ENCODE peak calls at places on chromosomes 12 and 14, in nine cellular contexts. Y, Q, A, T, X, N, R, H and B are unnamed samples.

GRCh38 chr12:29316772-29317171 is 64.2 kb downstream of the ERGIC2 start:
- DNase-seq in T (peak), A (peak), H (no peak), R (no peak), Q (no peak), N (no peak), X (peak), Y (peak), B (no peak)

GRCh38 chr14:69355155-69355954 is 42.7 kb downstream of the ERH start:
- DNase-seq in R (no peak), N (no peak), Q (no peak), X (no peak), H (no peak), T (no peak), Y (no peak), A (no peak), B (no peak)

GRCh38 chr12:5383961-5384360 is 47.9 kb upstream of the NTF3 start:
- DNase-seq in Y (no peak), Q (no peak), H (no peak), N (no peak), A (no peak), R (no peak), X (no peak), T (no peak), B (no peak)

GRCh38 chr14:52609445-52610044 is 56.9 kb downstream of the GPR137C start:
- DNase-seq in T (no peak), Y (no peak), A (no peak), R (no peak), X (no peak), H (no peak), N (no peak), Q (no peak), B (peak)

GRCh38 chr14:59189281-59189821 is 884 bp downstream of the DAAM1 start:
- DNase-seq in A (peak), H (no peak), Q (peak), X (no peak), T (no peak), N (no peak), Y (peak), R (no peak), B (peak)

GRCh38 chr12:12870454-12870853 is 20.9 kb upstream of the GPRC5A start:
- DNase-seq in Y (peak), Q (no peak), T (peak), H (peak), A (peak), N (no peak), X (peak), R (no peak), B (no peak)

GRCh38 chr12:131559517-131560516 is 151.1 kb upstream of the SFSWAP start:
- DNase-seq in Q (no peak), R (no peak), T (no peak), N (no peak), H (no peak), X (no peak), Y (no peak), A (no peak), B (no peak)

GRCh38 chr14:92288994-92289393 is 34.0 kb upstream of the SLC24A4 start:
- DNase-seq in R (no peak), A (no peak), N (no peak), H (no peak), T (no peak), Y (no peak), Q (no peak), X (no peak), B (no peak)

GRCh38 chr14:103897075-103897947 is 30.9 kb upstream of the TDRD9 start:
- DNase-seq in Y (no peak), R (no peak), H (no peak), T (no peak), Q (no peak), X (no peak), A (no peak), N (no peak), B (peak)

GRCh38 chr14:103563089-103563620 is 395 bp downstream of the COA8 start:
- DNase-seq in A (peak), N (no peak), T (no peak), Q (no peak), R (no peak), H (no peak), Y (peak), X (no peak), B (peak)

GRCh38 chr14:43480961-43481360 is 1026.1 kb downstream of the FSCB start:
- DNase-seq in H (no peak), Y (no peak), T (no peak), X (no peak), Q (no peak), A (no peak), N (no peak), R (no peak), B (no peak)

GRCh38 chr12:48296586-48297396 is 53.9 kb downstream of the ZNF641 start:
- DNase-seq in N (peak), X (peak), H (peak), Q (peak), A (peak), T (peak), Y (peak), R (no peak), B (peak)

GRCh38 chr12:108914031-108914630 is 34.2 kb downstream of the DAO start:
- DNase-seq in N (no peak), R (no peak), Y (peak), Q (no peak), X (no peak), A (peak), H (no peak), T (no peak), B (no peak)

GRCh38 chr12:113788020-113788856 is 177.9 kb downstream of the RBM19 start:
- DNase-seq in T (peak), X (no peak), N (no peak), Y (peak), R (no peak), A (peak), H (no peak), Q (no peak), B (no peak)

GRCh38 chr12:92188517-92189188 is 43.0 kb upstream of the BTG1 start:
- DNase-seq in Y (no peak), R (no peak), T (no peak), Q (no peak), X (no peak), H (no peak), A (no peak), N (no peak), B (no peak)

GRCh38 chr12:103933237-103933636 is 3.0 kb downstream of the HSP90B1 start:
- DNase-seq in R (no peak), X (no peak), Q (no peak), N (no peak), Y (no peak), H (no peak), T (no peak), A (no peak), B (no peak)

GRCh38 chr14:74500417-74501134 is 7.0 kb downstream of the ISCA2 start:
- DNase-seq in Q (no peak), A (no peak), R (no peak), X (no peak), Y (no peak), T (no peak), H (no peak), N (no peak), B (no peak)

GRCh38 chr12:57622293-57623245 is 10.4 kb downstream of the B4GALNT1 start:
- DNase-seq in Y (no peak), N (no peak), Q (no peak), X (no peak), H (no peak), T (no peak), A (no peak), R (no peak), B (no peak)

GRCh38 chr14:99626041-99626648 is 18.8 kb upstream of the HHIPL1 start:
- DNase-seq in H (no peak), T (no peak), N (no peak), R (no peak), X (no peak), Q (no peak), A (no peak), Y (no peak), B (no peak)

GRCh38 chr14:104864267-104865068 is 600 bp upstream of the CEP170B start:
- DNase-seq in Q (no peak), A (no peak), R (no peak), H (no peak), Y (peak), T (no peak), N (no peak), X (no peak), B (peak)

GRCh38 chr12:3752096-3752709 is 706 bp downstream of the CRACR2A start:
- DNase-seq in X (no peak), Q (no peak), Y (peak), H (peak), R (peak), T (no peak), N (peak), A (peak), B (peak)

GRCh38 chr14:91207008-91207407 is 37.5 kb downstream of the GPR68 start:
- DNase-seq in H (no peak), T (no peak), R (no peak), X (no peak), A (no peak), Y (no peak), N (no peak), Q (no peak), B (no peak)

GRCh38 chr12:18139254-18139653 is 49.3 kb upstream of the RERGL start:
- DNase-seq in Q (no peak), A (no peak), T (no peak), Y (no peak), X (no peak), R (no peak), N (no peak), H (no peak), B (no peak)

GRCh38 chr12:87020071-87020470 is 763.9 kb upstream of the MGAT4C start:
- DNase-seq in A (peak), R (no peak), Q (no peak), T (peak), Y (no peak), X (no peak), N (no peak), H (no peak), B (no peak)

GRCh38 chr12:54189198-54189539 is 384 bp upstream of the SMUG1 start:
- DNase-seq in X (no peak), T (no peak), Y (no peak), Q (no peak), R (no peak), N (no peak), H (no peak), A (no peak), B (no peak)

GRCh38 chr12:48160807-48161206 is 3.5 kb upstream of the ASB8 start:
- DNase-seq in Y (no peak), X (no peak), N (no peak), Q (no peak), H (peak), R (no peak), T (no peak), A (peak), B (no peak)